ENCODE peak calls at places on chromosomes 4 and X, in nine cellular contexts. F, I, M, H, A, X, Z, E and K are unnamed samples.

GRCh38 chr4:104591505-104591904 is 96.8 kb upstream of the CXXC4 start:
- DNase-seq in M (no peak), A (no peak), F (no peak), E (peak), X (no peak), Z (peak), H (no peak), I (no peak), K (peak)

GRCh38 chr4:82754546-82755165 is 43.9 kb downstream of the SCD5 start:
- DNase-seq in X (no peak), F (no peak), A (no peak), E (no peak), Z (no peak), H (no peak), M (no peak), I (peak), K (no peak)

GRCh38 chr4:150235795-150236385 is 157.6 kb downstream of the DCLK2 start:
- DNase-seq in Z (no peak), F (no peak), I (no peak), A (no peak), M (no peak), E (no peak), X (no peak), H (no peak), K (no peak)

GRCh38 chr4:181799670-181800069 is 443.5 kb upstream of the TENM3 start:
- DNase-seq in H (no peak), F (no peak), I (no peak), X (no peak), E (no peak), M (no peak), A (no peak), Z (no peak), K (no peak)

GRCh38 chr4:110793381-110793801 is 170.5 kb upstream of the PITX2 start:
- DNase-seq in Z (no peak), I (no peak), F (no peak), A (no peak), H (no peak), X (no peak), E (no peak), M (peak), K (no peak)

GRCh38 chr4:78059524-78059889 is 2.4 kb downstream of the FRAS1 start:
- DNase-seq in A (peak), F (peak), I (no peak), H (peak), M (peak), Z (peak), E (peak), X (peak), K (peak)

GRCh38 chr4:47251363-47252135 is 212.0 kb downstream of the COMMD8 start:
- DNase-seq in E (peak), F (no peak), I (no peak), M (no peak), Z (no peak), H (no peak), X (no peak), A (no peak), K (no peak)

GRCh38 chr4:154294951-154295350 is 196.6 kb downstream of the DCHS2 start:
- DNase-seq in A (no peak), Z (no peak), I (no peak), H (no peak), M (no peak), X (no peak), F (no peak), E (no peak), K (no peak)

GRCh38 chrX:38732866-38733265 is 68.4 kb upstream of the MID1IP1 start:
- DNase-seq in I (no peak), M (no peak), H (no peak), X (no peak), F (no peak), Z (no peak), A (no peak), E (no peak), K (no peak)

GRCh38 chr4:55826986-55827385 is 7.4 kb downstream of the EXOC1L start:
- DNase-seq in X (no peak), I (no peak), Z (no peak), A (no peak), F (no peak), E (no peak), M (no peak), H (no peak), K (no peak)

GRCh38 chrX:40936827-40937226 is 148.4 kb upstream of the USP9X start:
- DNase-seq in I (no peak), A (no peak), Z (no peak), X (no peak), F (no peak), E (no peak), M (no peak), H (no peak), K (no peak)

GRCh38 chr4:184237612-184238011 is 19.9 kb upstream of the ENPP6 start:
- DNase-seq in H (no peak), F (no peak), X (no peak), E (no peak), M (no peak), I (no peak), A (no peak), Z (no peak), K (no peak)

GRCh38 chr4:80471701-80472100 is 136.2 kb downstream of the CFAP299 start:
- DNase-seq in H (peak), I (no peak), M (no peak), A (peak), F (no peak), X (peak), Z (no peak), E (peak), K (peak)

GRCh38 chrX:110915120-110915519 is 119.5 kb upstream of the CHRDL1 start:
- DNase-seq in Z (no peak), E (no peak), X (no peak), H (no peak), F (peak), M (no peak), I (no peak), A (no peak), K (no peak)

GRCh38 chrX:129478516-129478915 is 44.8 kb downstream of the SMARCA1 start:
- DNase-seq in M (peak), H (no peak), I (no peak), E (no peak), F (no peak), X (no peak), A (no peak), Z (no peak), K (no peak)

GRCh38 chr4:52343595-52343994 is 292.5 kb downstream of the SPATA18 start:
- DNase-seq in I (no peak), A (no peak), E (no peak), X (no peak), H (no peak), Z (no peak), M (no peak), F (no peak), K (no peak)

GRCh38 chr4:48334900-48335384 is 6.4 kb upstream of the SLAIN2 start:
- DNase-seq in X (no peak), H (no peak), E (no peak), F (no peak), M (no peak), Z (no peak), A (no peak), I (no peak), K (no peak)

GRCh38 chrX:40471965-40472648 is 108.7 kb upstream of the ATP6AP2 start:
- DNase-seq in A (peak), Z (no peak), M (peak), E (peak), F (peak), X (peak), I (no peak), H (peak), K (peak)

GRCh38 chr4:25500626-25501318 is 123.7 kb downstream of the ANAPC4 start:
- DNase-seq in X (peak), I (no peak), E (no peak), F (no peak), A (no peak), M (no peak), Z (no peak), H (no peak), K (no peak)

GRCh38 chr4:186939226-186939625 is 215.6 kb upstream of the FAT1 start:
- DNase-seq in F (no peak), E (no peak), A (no peak), X (no peak), M (no peak), Z (no peak), I (no peak), H (no peak), K (no peak)

GRCh38 chrX:28787206-28787605 is 200.0 kb downstream of the IL1RAPL1 start:
- DNase-seq in H (no peak), M (peak), E (no peak), Z (no peak), A (no peak), I (no peak), X (no peak), F (peak), K (no peak)

GRCh38 chr4:108919229-108919893 is 156.5 kb upstream of the ETNPPL start:
- DNase-seq in X (no peak), H (no peak), A (no peak), F (no peak), I (no peak), M (no peak), E (no peak), Z (no peak), K (no peak)

GRCh38 chr4:174503079-174503724 is 19.1 kb downstream of the HPGD start:
- DNase-seq in E (no peak), I (no peak), F (no peak), A (no peak), X (no peak), Z (no peak), H (no peak), M (no peak), K (no peak)

GRCh38 chrX:35680940-35681346 is 117.2 kb upstream of the MAGEB16 start:
- DNase-seq in Z (no peak), E (no peak), A (no peak), H (no peak), I (no peak), X (no peak), F (no peak), M (no peak), K (no peak)

GRCh38 chrX:68832101-68832416 is 3.2 kb downstream of the EFNB1 start:
- DNase-seq in H (no peak), M (peak), E (no peak), A (peak), X (peak), I (peak), Z (no peak), F (peak), K (peak)

GRCh38 chrX:69424161-69424560 is 80.0 kb upstream of the NALF2 start:
- DNase-seq in I (no peak), H (no peak), E (no peak), X (no peak), F (no peak), M (no peak), Z (peak), A (no peak), K (no peak)

GRCh38 chr4:93828830-93829530 is 427 bp downstream of the ATOH1 start:
- DNase-seq in X (no peak), F (no peak), M (no peak), I (no peak), A (no peak), H (no peak), E (peak), Z (peak), K (peak)

GRCh38 chr4:30882995-30883675 is 163.0 kb downstream of the PCDH7 start:
- DNase-seq in X (no peak), M (no peak), I (no peak), F (no peak), E (no peak), A (no peak), Z (no peak), H (no peak), K (no peak)

GRCh38 chr4:158769175-158769831 is 477 bp downstream of the FNIP2 start:
- DNase-seq in F (no peak), E (peak), A (peak), Z (peak), H (peak), M (no peak), X (peak), I (peak), K (peak)

GRCh38 chr4:675036-675804 is 878 bp downstream of the MYL5 start:
- DNase-seq in X (peak), H (no peak), I (peak), M (no peak), A (no peak), F (no peak), Z (peak), E (no peak), K (no peak)

GRCh38 chr4:145487626-145488025 is 6.0 kb downstream of the SMAD1 start:
- DNase-seq in Z (no peak), M (no peak), H (no peak), F (no peak), X (peak), E (no peak), A (no peak), I (no peak), K (no peak)

GRCh38 chr4:25095756-25096552 is 64.3 kb downstream of the SEPSECS start:
- DNase-seq in E (no peak), F (no peak), M (no peak), H (no peak), I (no peak), Z (no peak), A (no peak), X (no peak), K (no peak)

GRCh38 chr4:54998991-54999390 is 126.4 kb downstream of the KDR start:
- DNase-seq in E (no peak), Z (no peak), M (peak), H (no peak), X (no peak), F (no peak), I (no peak), A (no peak), K (no peak)

GRCh38 chr4:66577922-66578321 is 907.6 kb upstream of the EPHA5 start:
- DNase-seq in F (no peak), A (no peak), M (no peak), X (no peak), Z (no peak), E (no peak), H (no peak), I (no peak), K (no peak)

GRCh38 chr4:35802644-35803043 is 441.7 kb downstream of the ARAP2 start:
- DNase-seq in I (no peak), F (no peak), Z (no peak), H (no peak), A (no peak), X (no peak), E (no peak), M (no peak), K (no peak)

GRCh38 chrX:141314441-141314840 is 72.1 kb upstream of the SPANXC start:
- DNase-seq in F (no peak), H (no peak), M (no peak), E (no peak), X (no peak), I (no peak), Z (no peak), A (no peak), K (no peak)

GRCh38 chrX:84118315-84118714 is 69.7 kb downstream of the RPS6KA6 start:
- DNase-seq in I (no peak), X (no peak), Z (no peak), F (no peak), A (no peak), M (no peak), E (no peak), H (no peak), K (no peak)

DNA sequence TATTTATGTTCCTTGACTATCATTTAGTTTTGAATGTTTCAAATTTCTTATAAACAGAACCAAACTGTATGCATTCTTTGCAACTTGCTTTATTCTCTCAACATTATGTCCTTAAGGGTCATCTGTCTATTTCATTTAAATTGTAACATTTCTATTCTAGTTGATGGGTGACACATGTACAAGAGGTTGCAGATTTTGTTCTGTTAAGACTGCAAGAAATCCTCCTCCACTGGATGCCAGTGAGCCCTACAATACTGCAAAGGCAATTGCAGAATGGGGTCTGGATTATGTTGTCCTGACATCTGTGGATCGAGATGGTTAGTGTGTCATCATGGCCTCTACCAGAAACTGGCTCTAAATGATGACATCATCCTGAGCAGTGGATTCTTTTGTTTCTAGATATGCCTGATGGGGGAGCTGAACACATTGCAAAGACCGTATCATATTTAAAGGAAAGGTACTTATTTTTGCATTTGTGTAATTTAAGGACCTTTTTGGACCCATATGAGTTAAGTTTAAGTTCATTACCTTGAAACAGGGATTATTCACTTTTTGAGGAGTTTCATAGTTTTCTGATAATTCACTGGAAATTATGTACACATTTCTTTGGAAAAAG is 6.1 kb downstream of the LIAS start:
- DNase-seq in I (no peak), X (no peak), Z (no peak), M (peak), A (no peak), H (no peak), F (no peak), E (no peak), K (no peak)
- TF ChIP-seq CTCF in I (no peak), X (no peak), Z (no peak), M (peak), A (no peak), H (no peak), F (peak), E (no peak), K (no peak)

DNA sequence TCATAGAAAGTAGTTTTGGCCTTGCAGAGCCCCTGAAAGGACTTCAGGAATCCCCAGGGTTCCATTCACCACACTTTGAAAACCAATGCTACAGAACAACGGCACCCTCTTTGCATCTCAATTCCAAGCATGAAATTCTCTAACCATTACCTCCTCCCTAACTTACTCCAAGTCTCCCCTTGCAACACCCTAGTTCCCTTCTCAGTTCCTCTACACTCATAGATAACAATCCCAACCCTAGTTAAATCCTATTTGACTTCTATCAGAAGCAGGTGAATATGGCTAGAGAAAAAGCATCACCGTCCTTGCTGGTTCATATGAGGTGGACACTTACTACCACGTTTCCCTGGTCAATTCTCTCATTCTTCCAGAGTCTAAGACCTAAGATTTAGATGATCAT is 2.4 kb downstream of the RCHY1 start:
- DNase-seq in E (no peak), A (no peak), X (no peak), M (no peak), I (no peak), F (no peak), H (no peak), Z (no peak), K (no peak)
- TF ChIP-seq CTCF in E (no peak), A (no peak), X (no peak), M (no peak), I (no peak), F (no peak), H (no peak), Z (no peak), K (no peak)

GRCh38 chr4:6770581-6771228 is 11.8 kb upstream of the KIAA0232 start:
- DNase-seq in H (no peak), I (no peak), E (no peak), F (no peak), X (no peak), Z (no peak), M (no peak), A (no peak), K (no peak)

GRCh38 chr4:6773616-6774540 is 8.6 kb upstream of the KIAA0232 start:
- DNase-seq in M (no peak), X (no peak), A (no peak), I (no peak), F (no peak), Z (no peak), H (no peak), E (no peak), K (peak)

GRCh38 chr4:6773106-6773505 is 9.4 kb upstream of the KIAA0232 start:
- DNase-seq in X (peak), F (no peak), A (no peak), E (no peak), H (no peak), I (no peak), Z (no peak), M (peak), K (no peak)

GRCh38 chr4:6771229-6771671 is 11.3 kb upstream of the KIAA0232 start:
- DNase-seq in X (no peak), F (no peak), H (no peak), E (no peak), I (no peak), M (no peak), A (no peak), Z (no peak), K (no peak)

DNA sequence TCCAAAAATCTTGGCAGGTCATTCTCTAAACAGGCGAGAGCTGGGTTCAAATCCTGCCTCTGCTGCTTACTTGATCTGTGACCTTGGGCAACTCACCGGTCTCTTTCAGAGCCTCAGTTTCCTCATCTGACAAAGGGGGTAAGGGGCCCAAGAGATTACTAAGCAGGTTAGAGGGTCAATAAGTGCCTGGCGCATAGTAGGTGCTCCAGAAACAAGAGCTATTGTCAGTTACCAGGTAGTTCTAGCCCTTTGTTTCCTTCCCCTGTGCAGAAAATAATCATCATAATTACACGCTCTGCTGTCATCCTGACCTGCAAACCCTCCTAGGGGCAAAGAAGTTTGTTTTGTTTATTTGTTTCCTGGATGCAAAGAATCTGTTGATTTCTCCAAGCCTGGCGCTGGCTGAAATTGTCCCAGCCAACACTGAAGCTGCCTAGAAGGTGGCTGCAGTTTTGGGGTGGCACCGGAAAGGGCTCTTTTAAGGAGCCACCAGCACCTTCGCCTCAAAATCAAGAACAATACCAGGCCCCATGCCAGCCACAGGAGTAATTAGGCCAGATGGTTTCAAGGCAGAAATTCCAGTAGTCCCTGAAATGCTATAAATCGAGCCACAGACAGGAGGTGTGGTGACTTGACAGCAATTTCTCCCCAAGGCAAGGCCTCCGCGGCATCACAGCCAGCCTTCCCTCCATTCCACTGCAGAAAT is 10.2 kb upstream of the KIAA0232 start:
- DNase-seq in X (no peak), A (no peak), Z (no peak), H (no peak), E (no peak), I (no peak), F (no peak), M (no peak), K (peak)
- TF ChIP-seq CTCF in X (no peak), A (no peak), Z (no peak), H (no peak), E (no peak), I (no peak), F (no peak), M (peak), K (no peak)

DNA sequence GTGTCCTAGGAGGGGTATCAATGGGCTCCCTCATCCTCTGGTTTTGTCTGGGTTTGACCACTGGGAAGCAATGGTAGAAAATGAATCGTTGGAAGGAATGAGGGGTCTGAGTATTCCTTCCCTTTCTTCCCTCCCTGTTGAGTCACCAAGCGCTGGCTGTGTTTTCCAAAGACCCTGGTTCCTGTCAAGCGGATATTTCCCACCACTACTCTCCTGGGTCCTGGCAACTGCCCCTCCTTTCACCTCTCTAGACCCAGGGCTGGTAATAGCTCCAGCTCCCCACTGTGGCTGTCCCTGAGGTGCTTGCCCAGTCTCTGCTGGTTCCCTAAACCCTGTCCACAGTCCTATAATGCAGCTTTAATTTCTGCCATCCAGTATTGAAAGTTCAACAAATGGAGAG is 22.2 kb downstream of the SMIM43 start:
- DNase-seq in Z (no peak), I (no peak), A (no peak), M (no peak), X (no peak), H (no peak), F (no peak), E (no peak), K (no peak)
- TF ChIP-seq CTCF in Z (no peak), I (no peak), A (no peak), M (no peak), X (no peak), H (no peak), F (no peak), E (no peak), K (no peak)